ENCODE peak calls at places on chromosomes 4 and X, in seven cellular contexts. One of them, this sample, is unnamed.

GRCh38 chrX:84078991-84079390 is 109.0 kb downstream of the RPS6KA6 start:
- DNase-seq in K562: no peak
- DNase-seq in GM12878: no peak
- DNase-seq in HCT116: no peak
- DNase-seq in SK-N-SH: no peak
- DNase-seq in H1: no peak
- DNase-seq in HepG2: no peak
- DNase-seq in this sample: no peak

GRCh38 chr4:55654131-55654530 is 18.0 kb upstream of the NMU start:
- DNase-seq in K562: peak
- DNase-seq in GM12878: no peak
- DNase-seq in HCT116: no peak
- DNase-seq in SK-N-SH: no peak
- DNase-seq in H1: no peak
- DNase-seq in HepG2: no peak
- DNase-seq in this sample: no peak

GRCh38 chrX:53085661-53086229 is 3.6 kb downstream of the TSPYL2 start:
- DNase-seq in K562: no peak
- DNase-seq in GM12878: no peak
- DNase-seq in HCT116: no peak
- DNase-seq in SK-N-SH: no peak
- DNase-seq in H1: no peak
- DNase-seq in HepG2: no peak
- DNase-seq in this sample: no peak

GRCh38 chr4:10502717-10503116 is 45.5 kb upstream of the ZNF518B start:
- DNase-seq in K562: no peak
- DNase-seq in GM12878: no peak
- DNase-seq in HCT116: no peak
- DNase-seq in SK-N-SH: no peak
- DNase-seq in H1: no peak
- DNase-seq in HepG2: no peak
- DNase-seq in this sample: no peak

GRCh38 chr4:150379454-150379853 is 202.5 kb upstream of the MAB21L2 start:
- DNase-seq in K562: no peak
- DNase-seq in GM12878: no peak
- DNase-seq in HCT116: no peak
- DNase-seq in SK-N-SH: no peak
- DNase-seq in H1: no peak
- DNase-seq in HepG2: no peak
- DNase-seq in this sample: no peak

GRCh38 chrX:120310861-120311631 is at the start of gene TMEM255A:
- DNase-seq in K562: no peak
- DNase-seq in GM12878: no peak
- DNase-seq in HCT116: no peak
- DNase-seq in SK-N-SH: peak
- DNase-seq in H1: no peak
- DNase-seq in HepG2: no peak
- DNase-seq in this sample: no peak

GRCh38 chr4:148214529-148215166 is 227.6 kb downstream of the NR3C2 start:
- DNase-seq in K562: no peak
- DNase-seq in GM12878: no peak
- DNase-seq in HCT116: no peak
- DNase-seq in SK-N-SH: no peak
- DNase-seq in H1: no peak
- DNase-seq in HepG2: no peak
- DNase-seq in this sample: no peak

GRCh38 chrX:72572248-72573157 is at the start of gene HDAC8:
- DNase-seq in K562: peak
- DNase-seq in GM12878: peak
- DNase-seq in HCT116: peak
- DNase-seq in SK-N-SH: peak
- DNase-seq in H1: peak
- DNase-seq in HepG2: peak
- DNase-seq in this sample: peak

GRCh38 chr4:26093561-26093960 is 179.5 kb downstream of the SMIM20 start:
- DNase-seq in K562: no peak
- DNase-seq in GM12878: no peak
- DNase-seq in HCT116: no peak
- DNase-seq in SK-N-SH: no peak
- DNase-seq in H1: no peak
- DNase-seq in HepG2: no peak
- DNase-seq in this sample: no peak

GRCh38 chrX:105179644-105180043 is 40.9 kb downstream of the TEX13A start:
- DNase-seq in K562: no peak
- DNase-seq in GM12878: no peak
- DNase-seq in HCT116: no peak
- DNase-seq in SK-N-SH: no peak
- DNase-seq in H1: no peak
- DNase-seq in HepG2: no peak
- DNase-seq in this sample: no peak

GRCh38 chr4:78293841-78294301 is 236.7 kb downstream of the FRAS1 start:
- DNase-seq in K562: no peak
- DNase-seq in GM12878: no peak
- DNase-seq in HCT116: no peak
- DNase-seq in SK-N-SH: no peak
- DNase-seq in H1: no peak
- DNase-seq in HepG2: no peak
- DNase-seq in this sample: no peak

GRCh38 chr4:150140774-150141400 is 62.6 kb downstream of the DCLK2 start:
- DNase-seq in K562: no peak
- DNase-seq in GM12878: no peak
- DNase-seq in HCT116: no peak
- DNase-seq in SK-N-SH: no peak
- DNase-seq in H1: no peak
- DNase-seq in HepG2: no peak
- DNase-seq in this sample: no peak

GRCh38 chrX:17737707-17738001 is 361 bp downstream of the SCML1 start:
- DNase-seq in K562: no peak
- DNase-seq in GM12878: no peak
- DNase-seq in HCT116: no peak
- DNase-seq in SK-N-SH: no peak
- DNase-seq in H1: no peak
- DNase-seq in HepG2: no peak
- DNase-seq in this sample: no peak

GRCh38 chrX:17405225-17405969 is 30.4 kb downstream of the NHS start:
- DNase-seq in K562: no peak
- DNase-seq in GM12878: no peak
- DNase-seq in HCT116: peak
- DNase-seq in SK-N-SH: no peak
- DNase-seq in H1: no peak
- DNase-seq in HepG2: peak
- DNase-seq in this sample: no peak

GRCh38 chr4:100366213-100366612 is 151.6 kb downstream of the EMCN start:
- DNase-seq in K562: no peak
- DNase-seq in GM12878: peak
- DNase-seq in HCT116: no peak
- DNase-seq in SK-N-SH: no peak
- DNase-seq in H1: no peak
- DNase-seq in HepG2: no peak
- DNase-seq in this sample: no peak

GRCh38 chrX:1852082-1852481 is 237.2 kb downstream of the ASMT start:
- DNase-seq in K562: no peak
- DNase-seq in GM12878: no peak
- DNase-seq in HCT116: no peak
- DNase-seq in SK-N-SH: no peak
- DNase-seq in H1: no peak
- DNase-seq in HepG2: no peak
- DNase-seq in this sample: no peak

GRCh38 chrX:119895843-119896326 is at the start of gene AKAP14:
- DNase-seq in K562: no peak
- DNase-seq in GM12878: no peak
- DNase-seq in HCT116: no peak
- DNase-seq in SK-N-SH: peak
- DNase-seq in H1: no peak
- DNase-seq in HepG2: no peak
- DNase-seq in this sample: no peak

GRCh38 chr4:64911846-64912245 is 502.6 kb upstream of the TECRL start:
- DNase-seq in K562: no peak
- DNase-seq in GM12878: no peak
- DNase-seq in HCT116: no peak
- DNase-seq in SK-N-SH: no peak
- DNase-seq in H1: peak
- DNase-seq in HepG2: no peak
- DNase-seq in this sample: peak

GRCh38 chrX:12758291-12758690 is 32.9 kb upstream of the PRPS2 start:
- DNase-seq in K562: no peak
- DNase-seq in GM12878: no peak
- DNase-seq in HCT116: no peak
- DNase-seq in SK-N-SH: no peak
- DNase-seq in H1: no peak
- DNase-seq in HepG2: no peak
- DNase-seq in this sample: no peak

GRCh38 chr4:7055111-7055989 is 12.2 kb downstream of the TADA2B start:
- DNase-seq in K562: no peak
- DNase-seq in GM12878: no peak
- DNase-seq in HCT116: no peak
- DNase-seq in SK-N-SH: no peak
- DNase-seq in H1: no peak
- DNase-seq in HepG2: no peak
- DNase-seq in this sample: no peak

GRCh38 chr4:18227880-18228279 is 206.3 kb upstream of the LCORL start:
- DNase-seq in K562: no peak
- DNase-seq in GM12878: no peak
- DNase-seq in HCT116: no peak
- DNase-seq in SK-N-SH: no peak
- DNase-seq in H1: no peak
- DNase-seq in HepG2: no peak
- DNase-seq in this sample: no peak

GRCh38 chr4:164977243-164978164 is at the start of gene TRIM61:
- DNase-seq in K562: peak
- DNase-seq in GM12878: peak
- DNase-seq in HCT116: no peak
- DNase-seq in SK-N-SH: peak
- DNase-seq in H1: no peak
- DNase-seq in HepG2: no peak
- DNase-seq in this sample: no peak

GRCh38 chr4:101972791-101973190 is 182.3 kb downstream of the BANK1 start:
- DNase-seq in K562: no peak
- DNase-seq in GM12878: no peak
- DNase-seq in HCT116: no peak
- DNase-seq in SK-N-SH: no peak
- DNase-seq in H1: no peak
- DNase-seq in HepG2: no peak
- DNase-seq in this sample: no peak

GRCh38 chr4:139054791-139055376 is 39.3 kb downstream of the NOCT start:
- DNase-seq in K562: no peak
- DNase-seq in GM12878: no peak
- DNase-seq in HCT116: no peak
- DNase-seq in SK-N-SH: no peak
- DNase-seq in H1: no peak
- DNase-seq in HepG2: no peak
- DNase-seq in this sample: no peak

GRCh38 chr4:110792036-110792435 is 169.2 kb upstream of the PITX2 start:
- DNase-seq in K562: no peak
- DNase-seq in GM12878: no peak
- DNase-seq in HCT116: no peak
- DNase-seq in SK-N-SH: no peak
- DNase-seq in H1: no peak
- DNase-seq in HepG2: no peak
- DNase-seq in this sample: no peak
- TF ChIP-seq JUND in K562: no peak
- TF ChIP-seq JUND in GM12878: no peak
- TF ChIP-seq JUND in HCT116: no peak
- TF ChIP-seq JUND in SK-N-SH: no peak
- TF ChIP-seq JUND in H1: no peak
- TF ChIP-seq JUND in HepG2: no peak
- TF ChIP-seq JUND in this sample: no peak

GRCh38 chr4:92830771-92831170 is 527.0 kb downstream of the GRID2 start:
- DNase-seq in K562: no peak
- DNase-seq in GM12878: no peak
- DNase-seq in HCT116: no peak
- DNase-seq in SK-N-SH: no peak
- DNase-seq in H1: no peak
- DNase-seq in HepG2: no peak
- DNase-seq in this sample: no peak
- TF ChIP-seq JUND in K562: no peak
- TF ChIP-seq JUND in GM12878: no peak
- TF ChIP-seq JUND in HCT116: no peak
- TF ChIP-seq JUND in SK-N-SH: no peak
- TF ChIP-seq JUND in H1: no peak
- TF ChIP-seq JUND in HepG2: no peak
- TF ChIP-seq JUND in this sample: no peak

GRCh38 chr4:35465096-35465495 is 779.2 kb downstream of the ARAP2 start:
- DNase-seq in K562: no peak
- DNase-seq in GM12878: no peak
- DNase-seq in HCT116: no peak
- DNase-seq in SK-N-SH: no peak
- DNase-seq in H1: no peak
- DNase-seq in HepG2: no peak
- DNase-seq in this sample: no peak
- TF ChIP-seq JUND in K562: no peak
- TF ChIP-seq JUND in GM12878: no peak
- TF ChIP-seq JUND in HCT116: no peak
- TF ChIP-seq JUND in SK-N-SH: no peak
- TF ChIP-seq JUND in H1: no peak
- TF ChIP-seq JUND in HepG2: no peak
- TF ChIP-seq JUND in this sample: no peak

GRCh38 chrX:107029752-107030151 is 29.7 kb upstream of the MORC4 start:
- DNase-seq in K562: no peak
- DNase-seq in GM12878: no peak
- DNase-seq in HCT116: no peak
- DNase-seq in SK-N-SH: no peak
- DNase-seq in H1: no peak
- DNase-seq in HepG2: no peak
- DNase-seq in this sample: no peak

GRCh38 chrX:107025538-107025937 is 25.5 kb upstream of the MORC4 start:
- DNase-seq in K562: peak
- DNase-seq in GM12878: no peak
- DNase-seq in HCT116: peak
- DNase-seq in SK-N-SH: peak
- DNase-seq in H1: no peak
- DNase-seq in HepG2: peak
- DNase-seq in this sample: peak
- TF ChIP-seq JUND in K562: no peak
- TF ChIP-seq JUND in GM12878: no peak
- TF ChIP-seq JUND in HCT116: no peak
- TF ChIP-seq JUND in SK-N-SH: no peak
- TF ChIP-seq JUND in H1: no peak
- TF ChIP-seq JUND in HepG2: no peak
- TF ChIP-seq JUND in this sample: no peak

DNA sequence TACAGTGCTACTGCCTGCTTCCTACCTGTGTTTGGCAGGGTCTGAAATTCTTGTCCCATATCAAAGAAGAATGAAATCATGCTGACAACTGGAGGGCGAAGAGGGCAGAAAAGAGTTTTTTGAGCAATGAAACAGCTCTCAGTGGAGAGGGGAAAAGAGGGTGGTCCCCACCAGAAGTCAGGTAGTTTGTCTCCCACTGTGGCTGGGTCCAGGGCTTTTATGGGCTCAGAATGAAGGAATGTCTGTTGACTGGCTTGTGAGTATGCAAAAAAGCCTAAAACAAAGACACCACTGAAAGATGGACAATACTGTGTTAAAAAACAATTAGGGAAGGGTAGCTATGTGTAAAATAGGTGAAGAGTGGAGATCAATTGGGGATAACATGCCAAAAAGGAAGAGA is 115.0 kb downstream of the ADAM29 start:
- DNase-seq in K562: no peak
- DNase-seq in GM12878: no peak
- DNase-seq in HCT116: no peak
- DNase-seq in SK-N-SH: no peak
- DNase-seq in H1: no peak
- DNase-seq in HepG2: no peak
- DNase-seq in this sample: no peak
- TF ChIP-seq JUND in K562: no peak
- TF ChIP-seq JUND in GM12878: no peak
- TF ChIP-seq JUND in HCT116: no peak
- TF ChIP-seq JUND in SK-N-SH: no peak
- TF ChIP-seq JUND in H1: no peak
- TF ChIP-seq JUND in HepG2: no peak
- TF ChIP-seq JUND in this sample: no peak